ENCODE peak calls at places on chromosomes 6 and 20, in seven cellular contexts. One of them, this sample, is unnamed. For H3K4me1 and H3K9me3, the result is how much of the 10 kb centered on the place peaks cover.

GRCh38 chr6:37137881-37138568 is 31.9 kb upstream of the PIM1 start:
- DNase-seq in IMR-90: peak
- DNase-seq in naive thymus-derived CD4-positive, alpha-beta T cell: no peak
- DNase-seq in tibial artery: no peak
- DNase-seq in upper lobe of right lung: no peak
- DNase-seq in psoas muscle: no peak
- DNase-seq in Peyer's patch: no peak
- DNase-seq in this sample: no peak

GRCh38 chr20:17137692-17138091 is 89.1 kb upstream of the PCSK2 start:
- DNase-seq in IMR-90: no peak
- DNase-seq in naive thymus-derived CD4-positive, alpha-beta T cell: no peak
- DNase-seq in tibial artery: no peak
- DNase-seq in upper lobe of right lung: no peak
- DNase-seq in psoas muscle: no peak
- DNase-seq in Peyer's patch: no peak
- DNase-seq in this sample: no peak

GRCh38 chr20:47205577-47206123 is 150.8 kb downstream of the ZMYND8 start:
- DNase-seq in IMR-90: peak
- DNase-seq in naive thymus-derived CD4-positive, alpha-beta T cell: no peak
- DNase-seq in tibial artery: peak
- DNase-seq in upper lobe of right lung: peak
- DNase-seq in psoas muscle: peak
- DNase-seq in Peyer's patch: no peak
- DNase-seq in this sample: no peak

GRCh38 chr6:81787313-81788068 is 35.0 kb upstream of the TENT5A start:
- DNase-seq in IMR-90: peak
- DNase-seq in naive thymus-derived CD4-positive, alpha-beta T cell: no peak
- DNase-seq in tibial artery: no peak
- DNase-seq in upper lobe of right lung: no peak
- DNase-seq in psoas muscle: no peak
- DNase-seq in Peyer's patch: no peak
- DNase-seq in this sample: no peak

GRCh38 chr20:11453430-11453829 is 464.3 kb upstream of the BTBD3 start:
- DNase-seq in IMR-90: peak
- DNase-seq in naive thymus-derived CD4-positive, alpha-beta T cell: no peak
- DNase-seq in tibial artery: no peak
- DNase-seq in upper lobe of right lung: no peak
- DNase-seq in psoas muscle: no peak
- DNase-seq in Peyer's patch: no peak
- DNase-seq in this sample: no peak

GRCh38 chr6:1552296-1552761 is 57.4 kb upstream of the FOXC1 start:
- DNase-seq in IMR-90: peak
- DNase-seq in naive thymus-derived CD4-positive, alpha-beta T cell: peak
- DNase-seq in tibial artery: no peak
- DNase-seq in upper lobe of right lung: no peak
- DNase-seq in psoas muscle: no peak
- DNase-seq in Peyer's patch: no peak
- DNase-seq in this sample: no peak

GRCh38 chr6:149097794-149098193 is 219.7 kb upstream of the TAB2 start:
- DNase-seq in IMR-90: no peak
- DNase-seq in naive thymus-derived CD4-positive, alpha-beta T cell: no peak
- DNase-seq in tibial artery: no peak
- DNase-seq in upper lobe of right lung: no peak
- DNase-seq in psoas muscle: no peak
- DNase-seq in Peyer's patch: no peak
- DNase-seq in this sample: no peak

GRCh38 chr6:77707603-77708002 is 54.8 kb downstream of the MEI4 start:
- DNase-seq in IMR-90: no peak
- DNase-seq in naive thymus-derived CD4-positive, alpha-beta T cell: no peak
- DNase-seq in tibial artery: no peak
- DNase-seq in upper lobe of right lung: no peak
- DNase-seq in psoas muscle: no peak
- DNase-seq in Peyer's patch: no peak
- DNase-seq in this sample: no peak

GRCh38 chr6:136846046-136846445 is 23.7 kb downstream of the PEX7 start:
- DNase-seq in IMR-90: peak
- DNase-seq in naive thymus-derived CD4-positive, alpha-beta T cell: no peak
- DNase-seq in tibial artery: no peak
- DNase-seq in upper lobe of right lung: no peak
- DNase-seq in psoas muscle: no peak
- DNase-seq in Peyer's patch: no peak
- DNase-seq in this sample: no peak

GRCh38 chr20:5445611-5446010 is 128.9 kb upstream of the PROKR2 start:
- DNase-seq in IMR-90: no peak
- DNase-seq in naive thymus-derived CD4-positive, alpha-beta T cell: no peak
- DNase-seq in tibial artery: no peak
- DNase-seq in upper lobe of right lung: no peak
- DNase-seq in psoas muscle: no peak
- DNase-seq in Peyer's patch: no peak
- DNase-seq in this sample: no peak

GRCh38 chr6:714100-714499 is 21.2 kb upstream of the EXOC2 start:
- DNase-seq in IMR-90: no peak
- DNase-seq in naive thymus-derived CD4-positive, alpha-beta T cell: no peak
- DNase-seq in tibial artery: no peak
- DNase-seq in upper lobe of right lung: no peak
- DNase-seq in psoas muscle: no peak
- DNase-seq in Peyer's patch: no peak
- DNase-seq in this sample: no peak

GRCh38 chr20:37464173-37464572 is 56.9 kb upstream of the NNAT start:
- DNase-seq in IMR-90: no peak
- DNase-seq in naive thymus-derived CD4-positive, alpha-beta T cell: no peak
- DNase-seq in tibial artery: no peak
- DNase-seq in upper lobe of right lung: no peak
- DNase-seq in psoas muscle: no peak
- DNase-seq in Peyer's patch: no peak
- DNase-seq in this sample: no peak

GRCh38 chr6:137277971-137278602 is 58.9 kb upstream of the IFNGR1 start:
- DNase-seq in IMR-90: peak
- DNase-seq in naive thymus-derived CD4-positive, alpha-beta T cell: no peak
- DNase-seq in tibial artery: no peak
- DNase-seq in upper lobe of right lung: no peak
- DNase-seq in psoas muscle: no peak
- DNase-seq in Peyer's patch: no peak
- DNase-seq in this sample: no peak

GRCh38 chr6:21099338-21100314 is 493.9 kb upstream of the SOX4 start:
- DNase-seq in IMR-90: no peak
- DNase-seq in naive thymus-derived CD4-positive, alpha-beta T cell: no peak
- DNase-seq in tibial artery: no peak
- DNase-seq in upper lobe of right lung: no peak
- DNase-seq in psoas muscle: no peak
- DNase-seq in Peyer's patch: no peak
- DNase-seq in this sample: no peak

GRCh38 chr6:155085582-155086253 is 90.6 kb downstream of the TIAM2 start:
- DNase-seq in IMR-90: peak
- DNase-seq in naive thymus-derived CD4-positive, alpha-beta T cell: no peak
- DNase-seq in tibial artery: no peak
- DNase-seq in upper lobe of right lung: no peak
- DNase-seq in psoas muscle: no peak
- DNase-seq in Peyer's patch: no peak
- DNase-seq in this sample: no peak

GRCh38 chr6:136628996-136629395 is 78.8 kb upstream of the MAP7 start:
- DNase-seq in IMR-90: peak
- DNase-seq in naive thymus-derived CD4-positive, alpha-beta T cell: no peak
- DNase-seq in tibial artery: no peak
- DNase-seq in upper lobe of right lung: no peak
- DNase-seq in psoas muscle: no peak
- DNase-seq in Peyer's patch: no peak
- DNase-seq in this sample: no peak

GRCh38 chr6:74000582-74000981 is 304.6 kb downstream of the CD109 start:
- DNase-seq in IMR-90: peak
- DNase-seq in naive thymus-derived CD4-positive, alpha-beta T cell: no peak
- DNase-seq in tibial artery: no peak
- DNase-seq in upper lobe of right lung: no peak
- DNase-seq in psoas muscle: no peak
- DNase-seq in Peyer's patch: no peak
- DNase-seq in this sample: no peak

GRCh38 chr6:90136176-90136575 is 160.5 kb downstream of the BACH2 start:
- DNase-seq in IMR-90: peak
- DNase-seq in naive thymus-derived CD4-positive, alpha-beta T cell: no peak
- DNase-seq in tibial artery: no peak
- DNase-seq in upper lobe of right lung: no peak
- DNase-seq in psoas muscle: no peak
- DNase-seq in Peyer's patch: no peak
- DNase-seq in this sample: no peak

GRCh38 chr6:90136850-90137249 is 159.8 kb downstream of the BACH2 start:
- DNase-seq in IMR-90: no peak
- DNase-seq in naive thymus-derived CD4-positive, alpha-beta T cell: no peak
- DNase-seq in tibial artery: no peak
- DNase-seq in upper lobe of right lung: no peak
- DNase-seq in psoas muscle: no peak
- DNase-seq in Peyer's patch: no peak
- DNase-seq in this sample: no peak

GRCh38 chr6:90135672-90136071 is 161.0 kb downstream of the BACH2 start:
- DNase-seq in IMR-90: peak
- DNase-seq in naive thymus-derived CD4-positive, alpha-beta T cell: no peak
- DNase-seq in tibial artery: no peak
- DNase-seq in upper lobe of right lung: no peak
- DNase-seq in psoas muscle: peak
- DNase-seq in Peyer's patch: no peak
- DNase-seq in this sample: no peak

GRCh38 chr6:90140683-90141082 is 156.0 kb downstream of the BACH2 start:
- DNase-seq in IMR-90: no peak
- DNase-seq in naive thymus-derived CD4-positive, alpha-beta T cell: no peak
- DNase-seq in tibial artery: no peak
- DNase-seq in upper lobe of right lung: no peak
- DNase-seq in psoas muscle: no peak
- DNase-seq in Peyer's patch: no peak
- DNase-seq in this sample: no peak

DNA sequence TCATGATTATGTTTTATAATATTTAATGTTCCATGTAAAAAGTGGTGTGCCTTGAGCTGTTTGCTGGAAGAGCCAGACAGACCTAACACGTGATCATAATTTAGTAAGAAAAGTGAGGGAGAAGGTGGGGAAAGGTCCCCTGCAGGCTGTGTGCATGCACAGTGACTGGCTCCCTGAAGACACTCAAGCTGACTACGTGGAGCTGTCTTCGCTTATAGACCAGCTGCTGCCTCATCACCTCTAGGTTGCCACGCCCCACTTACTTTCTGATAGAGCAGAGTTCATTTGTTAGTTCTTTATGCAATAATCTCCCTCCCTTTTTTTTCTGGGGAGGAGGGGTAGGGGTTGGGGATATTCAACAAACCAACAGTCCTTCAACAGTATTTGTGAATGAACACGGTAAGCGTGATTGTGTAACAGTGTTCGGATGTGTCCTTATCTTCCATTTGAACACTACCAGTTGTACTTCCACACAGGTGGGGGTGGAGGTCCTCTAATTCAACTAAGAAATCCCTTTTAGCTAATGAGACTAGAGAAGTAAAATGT is 157.3 kb downstream of the BACH2 start:
- DNase-seq in IMR-90: no peak
- DNase-seq in naive thymus-derived CD4-positive, alpha-beta T cell: no peak
- DNase-seq in tibial artery: no peak
- DNase-seq in upper lobe of right lung: no peak
- DNase-seq in psoas muscle: no peak
- DNase-seq in Peyer's patch: no peak
- DNase-seq in this sample: no peak
- H3K4me1 ChIP-seq in IMR-90: under half
- H3K4me1 ChIP-seq in naive thymus-derived CD4-positive, alpha-beta T cell: under half
- H3K4me1 ChIP-seq in tibial artery: under half
- H3K4me1 ChIP-seq in upper lobe of right lung: under half
- H3K4me1 ChIP-seq in psoas muscle: under half
- H3K4me1 ChIP-seq in Peyer's patch: under half
- H3K4me1 ChIP-seq in this sample: under half

DNA sequence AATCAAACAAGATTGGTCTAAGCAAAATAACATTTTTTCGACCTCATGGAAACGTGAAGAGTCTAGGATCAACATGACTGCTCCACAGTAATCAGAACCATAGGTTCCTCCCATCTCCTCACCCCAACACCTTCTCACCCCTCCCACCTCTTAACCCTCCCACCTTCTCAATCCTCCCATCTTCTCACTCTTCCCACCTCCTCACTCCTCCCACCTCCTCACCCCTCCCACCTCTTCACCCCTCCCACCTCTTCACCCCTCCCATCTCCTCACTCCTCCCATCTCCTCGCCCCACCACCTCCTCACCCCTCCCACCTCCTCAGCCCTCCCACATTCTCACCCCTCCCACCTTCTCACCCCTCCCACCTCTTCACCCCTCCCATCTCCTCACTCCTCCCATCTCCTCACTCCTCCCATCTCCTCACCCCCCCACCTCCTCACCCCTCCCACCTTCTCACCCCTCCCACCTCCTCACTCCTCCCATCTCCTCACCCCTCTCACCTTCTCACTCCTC is 567.4 kb downstream of the C6orf118 start:
- DNase-seq in IMR-90: no peak
- DNase-seq in naive thymus-derived CD4-positive, alpha-beta T cell: no peak
- DNase-seq in tibial artery: no peak
- DNase-seq in upper lobe of right lung: no peak
- DNase-seq in psoas muscle: no peak
- DNase-seq in Peyer's patch: no peak
- DNase-seq in this sample: no peak
- H3K9me3 ChIP-seq in IMR-90: under half
- H3K9me3 ChIP-seq in naive thymus-derived CD4-positive, alpha-beta T cell: under half
- H3K9me3 ChIP-seq in tibial artery: under half
- H3K9me3 ChIP-seq in upper lobe of right lung: under half
- H3K9me3 ChIP-seq in psoas muscle: under half
- H3K9me3 ChIP-seq in Peyer's patch: under half
- H3K9me3 ChIP-seq in this sample: under half

GRCh38 chr20:9508696-9509178 is 5.7 kb upstream of the LAMP5 start:
- DNase-seq in IMR-90: no peak
- DNase-seq in naive thymus-derived CD4-positive, alpha-beta T cell: no peak
- DNase-seq in tibial artery: no peak
- DNase-seq in upper lobe of right lung: no peak
- DNase-seq in psoas muscle: no peak
- DNase-seq in Peyer's patch: no peak
- DNase-seq in this sample: no peak
- H3K4me1 ChIP-seq in IMR-90: under half
- H3K4me1 ChIP-seq in naive thymus-derived CD4-positive, alpha-beta T cell: under half
- H3K4me1 ChIP-seq in tibial artery: under half
- H3K4me1 ChIP-seq in upper lobe of right lung: under half
- H3K4me1 ChIP-seq in psoas muscle: under half
- H3K4me1 ChIP-seq in Peyer's patch: under half
- H3K4me1 ChIP-seq in this sample: under half

GRCh38 chr6:144675231-144675861 is 390.2 kb downstream of the UTRN start:
- DNase-seq in IMR-90: peak
- DNase-seq in naive thymus-derived CD4-positive, alpha-beta T cell: no peak
- DNase-seq in tibial artery: no peak
- DNase-seq in upper lobe of right lung: no peak
- DNase-seq in psoas muscle: peak
- DNase-seq in Peyer's patch: no peak
- DNase-seq in this sample: no peak

GRCh38 chr6:144678844-144679243 is 393.7 kb downstream of the UTRN start:
- DNase-seq in IMR-90: peak
- DNase-seq in naive thymus-derived CD4-positive, alpha-beta T cell: no peak
- DNase-seq in tibial artery: no peak
- DNase-seq in upper lobe of right lung: no peak
- DNase-seq in psoas muscle: no peak
- DNase-seq in Peyer's patch: no peak
- DNase-seq in this sample: no peak

DNA sequence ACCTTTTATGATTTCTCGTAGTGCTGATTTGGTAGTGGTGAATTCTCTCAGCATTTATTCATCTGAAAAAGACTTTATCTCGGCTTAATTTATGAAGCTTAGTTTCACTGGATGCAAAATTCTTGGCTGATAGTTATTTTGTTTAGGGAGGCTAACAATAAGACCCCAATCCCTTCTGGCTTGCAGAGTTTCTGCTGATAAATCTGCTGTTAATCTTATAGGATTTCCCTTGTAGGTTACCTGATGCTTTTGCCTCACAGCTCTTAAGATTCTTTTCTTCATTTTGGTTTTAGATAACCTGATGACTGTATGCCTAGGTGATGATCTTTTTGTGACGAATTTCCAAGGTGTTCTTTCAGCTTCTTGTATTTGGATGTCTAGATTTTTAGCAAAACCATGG is 388.7 kb downstream of the UTRN start:
- DNase-seq in IMR-90: no peak
- DNase-seq in naive thymus-derived CD4-positive, alpha-beta T cell: no peak
- DNase-seq in tibial artery: no peak
- DNase-seq in upper lobe of right lung: no peak
- DNase-seq in psoas muscle: no peak
- DNase-seq in Peyer's patch: no peak
- DNase-seq in this sample: no peak
- H3K9me3 ChIP-seq in IMR-90: under half
- H3K9me3 ChIP-seq in naive thymus-derived CD4-positive, alpha-beta T cell: under half
- H3K9me3 ChIP-seq in tibial artery: under half
- H3K9me3 ChIP-seq in upper lobe of right lung: under half
- H3K9me3 ChIP-seq in psoas muscle: under half
- H3K9me3 ChIP-seq in Peyer's patch: under half
- H3K9me3 ChIP-seq in this sample: under half

This sample was measured in effector memory CD4-positive, alpha-beta T cell.